ENCODE peak calls at places on chromosomes 3 and 15, in five cellular contexts. C is GM03348; U is GM20000; J is brain microvascular endothelial cell; E is stimulated activated CD4-positive, alpha-beta T cell treated with anti-CD3 and anti-CD28 coated beads, Interleukin-12 subunit alpha, Interleukin-12 subunit beta, amount 100 ng/mL, for 4 hours. Z is an unnamed sample.

GRCh38 chr3:160801386-160802118 is 45.5 kb downstream of the PPM1L start:
- DNase-seq in C (peak; percentile 16), U (peak; percentile 34), J (peak; percentile 68), E (no peak), Z (no peak)

GRCh38 chr15:95930659-95931375 is 399.7 kb upstream of the NR2F2 start:
- DNase-seq in C (no peak), U (no peak), J (no peak), E (no peak), Z (no peak)

GRCh38 chr3:15348246-15348645 is 15.9 kb upstream of the SH3BP5 start:
- DNase-seq in C (no peak), U (no peak), J (no peak), E (no peak), Z (no peak)

GRCh38 chr3:43748179-43748578 is 57.4 kb downstream of the ABHD5 start:
- DNase-seq in C (peak; percentile 54), U (no peak), J (peak; percentile 43), E (no peak), Z (no peak)

GRCh38 chr3:46280105-46280797 is 38.0 kb downstream of the CCR3 start:
- DNase-seq in C (no peak), U (no peak), J (peak; percentile 66), E (no peak), Z (peak; percentile 75)

GRCh38 chr15:70383856-70384255 is 286.1 kb upstream of the TLE3 start:
- DNase-seq in C (no peak), U (no peak), J (no peak), E (no peak), Z (no peak)

GRCh38 chr15:48462688-48463087 is 131.5 kb downstream of the DUT start:
- DNase-seq in C (no peak), U (no peak), J (no peak), E (no peak), Z (no peak)

GRCh38 chr15:89815769-89816168 is 1.1 kb upstream of the ANPEP start:
- DNase-seq in C (no peak), U (no peak), J (no peak), E (no peak), Z (no peak)

GRCh38 chr15:42456539-42456938 is 34.4 kb downstream of the ZNF106 start:
- DNase-seq in C (no peak), U (no peak), J (no peak), E (no peak), Z (no peak)

GRCh38 chr15:83320831-83321230 is 36.4 kb upstream of the BNC1 start:
- DNase-seq in C (peak; percentile 18), U (no peak), J (no peak), E (no peak), Z (no peak)

GRCh38 chr3:5144316-5144994 is 22.4 kb downstream of the ARL8B start:
- DNase-seq in C (no peak), U (no peak), J (no peak), E (no peak), Z (no peak)

GRCh38 chr3:7577513-7577912 is 716.6 kb downstream of the GRM7 start:
- DNase-seq in C (no peak), U (no peak), J (no peak), E (no peak), Z (no peak)

GRCh38 chr3:107103786-107104185 is 273.5 kb upstream of the CCDC54 start:
- DNase-seq in C (no peak), U (no peak), J (no peak), E (no peak), Z (no peak)

GRCh38 chr3:39086066-39086657 is 21.3 kb downstream of the GORASP1 start:
- DNase-seq in C (no peak), U (no peak), J (no peak), E (no peak), Z (no peak)

GRCh38 chr15:76177491-76178040 is 117.8 kb downstream of the TMEM266 start:
- DNase-seq in C (peak; percentile 91), U (no peak), J (peak; percentile 22), E (no peak), Z (no peak)

GRCh38 chr3:4504340-4505261 is 11.5 kb downstream of the ITPR1 start:
- DNase-seq in C (no peak), U (no peak), J (no peak), E (no peak), Z (no peak)

GRCh38 chr3:14487821-14488220 is 52.3 kb downstream of the GRIP2 start:
- DNase-seq in C (no peak), U (no peak), J (no peak), E (no peak), Z (no peak)

GRCh38 chr3:13193320-13194284 is 120.4 kb upstream of the IQSEC1 start:
- DNase-seq in C (no peak), U (no peak), J (no peak), E (no peak), Z (no peak)

GRCh38 chr3:138781012-138781470 is 53.7 kb downstream of the PIK3CB start:
- DNase-seq in C (no peak), U (no peak), J (no peak), E (no peak), Z (peak; percentile 83)

GRCh38 chr15:57322602-57323250 is 53.6 kb upstream of the CGNL1 start:
- DNase-seq in C (no peak), U (no peak), J (no peak), E (no peak), Z (no peak)

GRCh38 chr15:78204351-78205309 is 29.7 kb downstream of the ACSBG1 start:
- DNase-seq in C (no peak), U (no peak), J (no peak), E (no peak), Z (no peak)

GRCh38 chr3:132064114-132064513 is 29.3 kb upstream of the CPNE4 start:
- DNase-seq in C (no peak), U (no peak), J (no peak), E (no peak), Z (no peak)

GRCh38 chr15:92082217-92082843 is 228.8 kb downstream of the SLCO3A1 start:
- DNase-seq in C (peak; percentile 82), U (peak; percentile 56), J (peak; percentile 64), E (peak; percentile 54), Z (peak; percentile 10)

GRCh38 chr3:4714045-4714444 is 220.9 kb downstream of the ITPR1 start:
- DNase-seq in C (no peak), U (no peak), J (no peak), E (no peak), Z (no peak)

GRCh38 chr3:32143849-32144757 is 37.7 kb downstream of the GPD1L start:
- DNase-seq in C (peak; percentile 87), U (peak; percentile 69), J (peak; percentile 90), E (peak; percentile 7), Z (peak; percentile 36)

GRCh38 chr15:67161881-67162280 is 92.6 kb downstream of the AAGAB start:
- DNase-seq in C (no peak), U (no peak), J (no peak), E (no peak), Z (no peak)

Z was measured in CD8-positive, alpha-beta memory T cell.